ENCODE peak calls at places on chromosome 15, in four cellular contexts. X, H, J and S are unnamed samples.

GRCh38 chr15:40108061-40108854 is 421 bp downstream of the BMF start:
- DNase-seq in H (peak; percentile 80), J (no peak), X (no peak), S (peak; percentile 64)

GRCh38 chr15:62994975-62995730 is 47.4 kb upstream of the TPM1 start:
- DNase-seq in J (no peak), X (no peak), H (no peak), S (no peak)

GRCh38 chr15:66875588-66876422 is 173.8 kb downstream of the SMAD6 start:
- DNase-seq in J (no peak), H (no peak), X (no peak), S (peak; percentile 19)

GRCh38 chr15:62889734-62890505 is 152.6 kb upstream of the TPM1 start:
- DNase-seq in H (no peak), X (no peak), J (no peak), S (no peak)

GRCh38 chr15:101488300-101489164 is 975 bp downstream of the PCSK6 start:
- DNase-seq in J (no peak), X (peak; percentile 74), H (no peak), S (no peak)

GRCh38 chr15:67783303-67783702 is 42.0 kb upstream of the SKOR1 start:
- DNase-seq in H (no peak), J (peak; percentile 42), X (no peak), S (no peak)

GRCh38 chr15:79896634-79897379 is at the start of gene MTHFS:
- DNase-seq in J (peak; percentile 84), H (peak; percentile 82), X (peak; percentile 89), S (peak; percentile 81)

GRCh38 chr15:77840962-77841361 is 208.2 kb upstream of the LINGO1 start:
- DNase-seq in X (peak; percentile 91), H (no peak), J (no peak), S (no peak)

GRCh38 chr15:84839714-84840113 is 22.6 kb downstream of the ALPK3 start:
- DNase-seq in H (no peak), X (no peak), J (no peak), S (no peak)

GRCh38 chr15:47013446-47013845 is 703.9 kb upstream of the SEMA6D start:
- DNase-seq in H (no peak), J (no peak), X (no peak), S (no peak)

GRCh38 chr15:78620021-78620838 is 566 bp downstream of the CHRNA3 start:
- DNase-seq in H (no peak), X (peak; percentile 64), J (peak; percentile 36), S (no peak)

GRCh38 chr15:98957655-98958054 is 49.9 kb downstream of the PGPEP1L start:
- DNase-seq in H (no peak), J (no peak), X (no peak), S (no peak)

GRCh38 chr15:98292442-98293240 is 332.1 kb downstream of the ARRDC4 start:
- DNase-seq in H (peak; percentile 28), J (peak; percentile 52), X (no peak), S (no peak)

GRCh38 chr15:36942248-36942827 is 158.0 kb downstream of the MEIS2 start:
- DNase-seq in X (no peak), J (no peak), H (no peak), S (no peak)

GRCh38 chr15:101169457-101170071 is 82.3 kb downstream of the CHSY1 start:
- DNase-seq in X (peak; percentile 67), H (no peak), J (no peak), S (no peak)

GRCh38 chr15:52336530-52336929 is 40.9 kb upstream of the MYO5C start:
- DNase-seq in H (no peak), X (no peak), J (no peak), S (no peak)

GRCh38 chr15:85010472-85011209 is 29.0 kb downstream of the PDE8A start:
- DNase-seq in X (no peak), J (no peak), H (no peak), S (no peak)

GRCh38 chr15:26935322-26935721 is 35.7 kb upstream of the GABRG3 start:
- DNase-seq in H (no peak), J (no peak), X (no peak), S (no peak)

GRCh38 chr15:100902436-100903190 is 16.5 kb upstream of the LRRK1 start:
- DNase-seq in H (peak; percentile 58), J (no peak), X (peak; percentile 82), S (peak; percentile 78)

GRCh38 chr15:67076147-67076843 is 10.9 kb downstream of the SMAD3 start:
- DNase-seq in H (no peak), X (peak; percentile 95), J (peak; percentile 61), S (no peak)

GRCh38 chr15:36658321-36658720 is 78.9 kb downstream of the CDIN1 start:
- DNase-seq in J (no peak), X (no peak), H (no peak), S (no peak)

GRCh38 chr15:31342381-31342780 is 15.7 kb downstream of the KLF13 start:
- DNase-seq in X (no peak), H (no peak), J (peak; percentile 34), S (no peak)

GRCh38 chr15:100740105-100740504 is 137.7 kb downstream of the ASB7 start:
- DNase-seq in J (no peak), H (no peak), X (no peak), S (no peak)

GRCh38 chr15:55277116-55277564 is 12.5 kb downstream of the RAB27A start:
- DNase-seq in H (no peak), J (peak; percentile 57), X (no peak), S (no peak)

GRCh38 chr15:73884159-73884558 is 10.8 kb downstream of the TBC1D21 start:
- DNase-seq in J (no peak), X (no peak), H (no peak), S (no peak)

GRCh38 chr15:69562564-69562963 is 109.9 kb downstream of the RPLP1 start:
- DNase-seq in H (no peak), X (no peak), J (no peak), S (no peak)

GRCh38 chr15:34059476-34059875 is 20.5 kb upstream of the AVEN start:
- DNase-seq in J (no peak), X (no peak), H (no peak), S (no peak)

GRCh38 chr15:74387141-74387541 is 19.7 kb upstream of the CYP11A1 start:
- DNase-seq in X (no peak), J (no peak), H (no peak), S (no peak)